ENCODE peak calls at places on chromosomes 1 and 21, in seven cellular contexts. P is fibroblast of lung, L is PC-3, A is neural progenitor cell, E is BE2C, B is GM12865, V is testis. O is an unnamed sample.

GRCh38 chr1:70318191-70318590 is 36.3 kb downstream of the ANKRD13C start:
- DNase-seq in P (peak; percentile 5), L (no peak), A (no peak), E (no peak), B (no peak), V (no peak), O (peak; percentile 4)

GRCh38 chr1:29634324-29635072 is 398.2 kb downstream of the PTPRU start:
- DNase-seq in P (no peak), L (no peak), A (no peak), E (no peak), B (no peak), V (no peak), O (no peak)

GRCh38 chr1:117105003-117105402 is 16.5 kb downstream of the TRIM45 start:
- DNase-seq in P (peak; percentile 45), L (no peak), A (no peak), E (no peak), B (no peak), V (no peak), O (peak; percentile 81)

GRCh38 chr1:202858306-202858705 is 30.6 kb downstream of the RABIF start:
- DNase-seq in P (peak; percentile 67), L (no peak), A (no peak), E (no peak), B (no peak), V (peak; percentile 84), O (peak; percentile 88)

GRCh38 chr1:65011983-65012382 is 45.6 kb upstream of the JAK1 start:
- DNase-seq in P (no peak), L (no peak), A (no peak), E (no peak), B (peak; percentile 10), V (no peak), O (no peak)

GRCh38 chr1:41360074-41361027 is 883 bp upstream of the FOXO6 start:
- DNase-seq in P (no peak), L (peak; percentile 46), A (peak; percentile 72), E (no peak), B (no peak), V (peak; percentile 14), O (no peak)

GRCh38 chr1:231931846-231932454 is 305.4 kb downstream of the DISC1 start:
- DNase-seq in P (no peak), L (peak; percentile 67), A (no peak), E (peak; percentile 37), B (peak; percentile 54), V (peak; percentile 48), O (no peak)

GRCh38 chr1:196105901-196106300 is 502.3 kb downstream of the KCNT2 start:
- DNase-seq in P (no peak), L (peak; percentile 5), A (no peak), E (no peak), B (no peak), V (no peak), O (no peak)

GRCh38 chr1:4128616-4129015 is 228.5 kb upstream of the C1orf174 start:
- DNase-seq in P (no peak), L (no peak), A (no peak), E (no peak), B (no peak), V (no peak), O (no peak)

GRCh38 chr1:43711049-43711448 is 3.7 kb downstream of the ST3GAL3 start:
- DNase-seq in P (peak; percentile 80), L (peak; percentile 34), A (no peak), E (no peak), B (no peak), V (no peak), O (peak; percentile 91)

GRCh38 chr1:170734412-170735175 is 70.7 kb downstream of the PRRX1 start:
- DNase-seq in P (peak; percentile 46), L (peak; percentile 26), A (no peak), E (no peak), B (no peak), V (no peak), O (no peak)

GRCh38 chr1:88075813-88076212 is 608.3 kb upstream of the PKN2 start:
- DNase-seq in P (no peak), L (no peak), A (no peak), E (no peak), B (no peak), V (no peak), O (no peak)

GRCh38 chr1:111463029-111463683 is 10.6 kb upstream of the C1orf162 start:
- DNase-seq in P (peak; percentile 89), L (peak; percentile 62), A (no peak), E (no peak), B (no peak), V (no peak), O (peak; percentile 87)

GRCh38 chr1:18198240-18198639 is 90.6 kb downstream of the IGSF21 start:
- DNase-seq in P (no peak), L (no peak), A (no peak), E (no peak), B (no peak), V (no peak), O (no peak)

GRCh38 chr1:3473381-3473844 is 18.9 kb downstream of the ARHGEF16 start:
- DNase-seq in P (peak; percentile 88), L (no peak), A (no peak), E (no peak), B (no peak), V (peak; percentile 45), O (peak; percentile 61)

GRCh38 chr1:167648978-167649752 is 19.1 kb downstream of the RCSD1 start:
- DNase-seq in P (no peak), L (no peak), A (no peak), E (no peak), B (no peak), V (no peak), O (no peak)

GRCh38 chr1:182561432-182561831 is 27.6 kb downstream of the RNASEL start:
- DNase-seq in P (no peak), L (no peak), A (no peak), E (no peak), B (no peak), V (no peak), O (no peak)

GRCh38 chr1:179178965-179179364 is 50.5 kb downstream of the ABL2 start:
- DNase-seq in P (peak; percentile 52), L (peak; percentile 56), A (no peak), E (no peak), B (no peak), V (no peak), O (peak; percentile 57)

DNA sequence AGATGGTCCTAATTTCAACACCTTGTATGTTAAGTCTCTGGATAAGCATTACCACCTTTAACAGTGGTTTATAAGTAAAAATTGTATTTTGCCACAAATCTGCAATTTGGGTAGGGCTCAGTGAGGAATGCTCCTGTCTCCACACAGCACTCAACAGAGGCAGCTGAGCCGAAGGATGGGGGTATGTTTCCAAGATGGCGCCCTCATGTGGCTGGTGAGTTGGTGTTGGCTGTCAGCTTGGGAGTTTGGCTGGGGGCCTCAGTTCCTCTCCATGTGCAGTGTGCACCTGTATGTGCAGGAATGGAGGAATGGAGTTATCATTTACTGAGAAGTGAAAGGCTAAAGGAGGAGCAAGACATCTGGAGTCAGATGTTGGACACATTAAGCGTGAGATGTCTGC is 136.8 kb downstream of the GABPA start:
- DNase-seq in P (no peak), L (peak; percentile 17), A (no peak), E (peak; percentile 23), B (peak; percentile 9), V (peak; percentile 37), O (no peak)
- TF ChIP-seq CTCF in P (no peak), L (peak; percentile 48), A (peak; percentile 34), E (peak; percentile 41), B (peak; percentile 19), V (no peak), O (peak; percentile 9)

GRCh38 chr1:26472901-26473845 is 933 bp downstream of the HMGN2 start:
- DNase-seq in P (peak; percentile 94), L (peak; percentile 92), A (peak; percentile 97), E (peak; percentile 86), B (peak; percentile 96), V (peak; percentile 97), O (peak; percentile 96)

GRCh38 chr1:26472330-26472900 is at the start of gene HMGN2:
- DNase-seq in P (peak; percentile 87), L (peak; percentile 87), A (peak; percentile 94), E (peak; percentile 87), B (peak; percentile 93), V (peak; percentile 96), O (peak; percentile 82)

GRCh38 chr1:26469558-26469957 is 2.7 kb upstream of the HMGN2 start:
- DNase-seq in P (no peak), L (no peak), A (peak; percentile 81), E (no peak), B (no peak), V (no peak), O (no peak)

GRCh38 chr1:26471201-26471497 is 1.1 kb upstream of the HMGN2 start:
- DNase-seq in P (no peak), L (no peak), A (no peak), E (no peak), B (no peak), V (no peak), O (no peak)

GRCh38 chr1:26471498-26472329 is 526 bp upstream of the HMGN2 start:
- DNase-seq in P (peak; percentile 77), L (peak; percentile 59), A (peak; percentile 90), E (peak; percentile 72), B (peak; percentile 30), V (peak; percentile 61), O (peak; percentile 75)
- H3K4me3 ChIP-seq in P (peak overlapping the region; percentile 79), L (peak overlapping the region; percentile 96), A (peak overlapping the region; percentile 95), E (peak overlapping the region; percentile 59), B (peak overlapping the region; percentile 73), V (peak overlapping the region; percentile 100), O (peak overlapping the region; percentile 74)

DNA sequence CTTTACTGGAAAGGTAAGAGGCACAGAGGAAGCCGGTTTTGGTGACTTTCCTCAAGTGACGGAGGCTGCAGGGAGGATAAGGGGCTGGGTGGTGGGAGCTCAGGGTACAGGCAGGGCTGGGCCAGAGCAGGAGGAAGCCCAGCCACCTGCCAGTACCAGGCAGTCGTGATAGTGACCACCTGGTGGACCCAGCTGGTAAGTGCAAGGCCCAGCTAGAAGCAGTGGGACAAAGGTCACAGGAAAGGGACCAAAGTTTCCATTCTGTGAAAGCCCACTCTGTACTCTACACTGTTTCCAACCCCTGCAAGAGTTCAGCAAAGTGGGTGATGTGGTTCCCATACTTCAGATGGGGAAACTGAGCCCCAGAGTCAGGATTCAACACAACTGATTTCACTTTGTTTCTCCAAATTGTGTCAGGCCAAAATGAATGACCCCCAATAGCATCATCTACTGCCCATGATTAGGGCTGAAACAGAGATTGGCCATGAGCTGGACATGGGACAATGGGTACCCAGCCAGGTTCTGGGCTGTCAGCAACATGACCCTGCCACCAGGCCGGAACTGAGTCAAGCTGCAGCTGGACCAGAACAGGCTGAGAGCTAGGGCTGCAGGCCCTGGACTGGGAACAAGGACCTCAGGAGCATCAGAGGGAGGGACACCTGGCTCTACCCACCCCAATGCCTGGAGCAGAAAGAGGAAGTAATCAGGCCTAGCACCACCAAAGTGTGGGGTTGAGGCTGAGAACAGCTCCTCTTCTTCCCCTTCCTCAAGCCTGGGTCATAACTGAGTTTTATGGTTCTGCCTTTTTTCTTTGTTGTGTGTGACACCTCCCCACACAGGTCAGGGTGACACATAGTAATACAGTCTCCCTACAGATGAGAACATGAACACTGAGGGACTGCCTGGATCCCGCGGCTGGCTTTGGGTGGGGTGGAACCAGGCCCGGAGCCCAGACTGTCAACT is 50.2 kb downstream of the KCNN3 start:
- DNase-seq in P (no peak), L (peak; percentile 48), A (peak; percentile 62), E (peak; percentile 59), B (peak; percentile 43), V (no peak), O (no peak)
- TF ChIP-seq CTCF in P (peak; percentile 25), L (peak; percentile 66), A (peak; percentile 55), E (peak; percentile 69), B (peak; percentile 50), V (no peak), O (peak; percentile 46)

DNA sequence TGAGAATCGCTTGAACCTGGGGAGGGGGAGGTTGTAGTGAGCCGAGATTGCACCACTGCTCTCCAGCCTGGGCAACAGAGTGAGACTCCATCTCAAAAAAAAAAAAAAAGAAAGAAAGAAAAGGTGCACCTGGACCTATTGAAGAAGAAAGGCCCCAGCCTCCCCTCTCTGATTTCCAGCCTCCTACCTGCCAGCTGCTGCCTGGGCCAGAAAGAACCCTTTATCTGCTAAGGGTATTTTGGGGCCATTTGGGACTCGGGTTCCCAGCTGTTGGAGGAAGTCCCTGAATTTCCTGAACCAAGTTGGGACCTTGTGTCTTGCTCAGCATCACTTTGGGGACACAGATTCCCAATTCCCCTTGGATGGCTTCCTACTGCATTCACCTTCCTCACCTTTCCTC is 3.9 kb upstream of the TNFRSF8 start:
- DNase-seq in P (no peak), L (no peak), A (no peak), E (no peak), B (no peak), V (no peak), O (no peak)
- H3K4me3 ChIP-seq in P (no peak overlapping the region), L (no peak overlapping the region), A (no peak overlapping the region), E (no peak overlapping the region), B (peak overlapping the region; percentile 33), V (no peak overlapping the region), O (no peak overlapping the region)

O was measured in fibroblast of villous mesenchyme.